ENCODE peak calls at places on chromosomes 11 and 22, in nine cellular contexts. K is GM23338; S is small intestine; F is SJCRH30; V is right lobe of liver; C is IMR-90; L is lower lobe of right lung; I is DND-41; W is CD4-positive, alpha-beta memory T cell. Y is an unnamed sample. For H3K36me3, the result is how much of the 10 kb centered on the place peaks cover.

GRCh38 chr22:35258144-35258988 is 1.1 kb downstream of the HMGXB4 start:
- DNase-seq in V (no peak), F (peak), W (no peak), K (peak), I (no peak), C (peak), S (peak), L (no peak), Y (peak)

GRCh38 chr22:28103596-28103995 is 184.5 kb upstream of the PITPNB start:
- DNase-seq in W (no peak), S (no peak), I (no peak), V (no peak), K (no peak), L (no peak), C (no peak), F (no peak), Y (no peak)

GRCh38 chr11:113514856-113515255 is 39.7 kb upstream of the DRD2 start:
- DNase-seq in C (no peak), V (no peak), I (no peak), S (no peak), K (no peak), F (no peak), L (no peak), W (no peak), Y (peak)

GRCh38 chr22:17266261-17266971 is 47.2 kb upstream of the ADA2 start:
- DNase-seq in L (no peak), F (peak), I (peak), K (peak), S (peak), W (no peak), C (no peak), V (no peak), Y (no peak)

GRCh38 chr11:69076129-69076791 is 27.5 kb downstream of the TPCN2 start:
- DNase-seq in I (peak), S (no peak), K (no peak), L (no peak), V (no peak), C (peak), F (peak), W (no peak), Y (no peak)

GRCh38 chr22:38177044-38177443 is 4.6 kb downstream of the PLA2G6 start:
- DNase-seq in V (no peak), I (no peak), S (no peak), K (no peak), L (peak), W (no peak), F (no peak), C (no peak), Y (no peak)

GRCh38 chr11:45087761-45088160 is 58.7 kb upstream of the PRDM11 start:
- DNase-seq in I (no peak), L (no peak), W (no peak), K (no peak), F (no peak), S (no peak), C (no peak), V (no peak), Y (no peak)

GRCh38 chr11:28836285-28837081 is 728.3 kb downstream of the METTL15 start:
- DNase-seq in F (peak), I (no peak), W (no peak), S (no peak), L (no peak), V (no peak), K (no peak), C (peak), Y (peak)

GRCh38 chr22:39426380-39427043 is 26.9 kb downstream of the TAB1 start:
- DNase-seq in W (no peak), L (no peak), I (no peak), F (no peak), C (no peak), S (no peak), V (peak), K (no peak), Y (no peak)

GRCh38 chr11:72278911-72279310 is 34.9 kb upstream of the PHOX2A start:
- DNase-seq in C (peak), F (peak), I (no peak), V (no peak), S (no peak), L (no peak), K (no peak), W (no peak), Y (peak)

GRCh38 chr11:68038718-68039525 is at the start of gene TCIRG1:
- DNase-seq in S (peak), K (peak), V (peak), F (peak), L (peak), I (peak), C (peak), W (peak), Y (peak)

GRCh38 chr22:23556026-23556620 is 24.0 kb downstream of the IGLL1 start:
- DNase-seq in K (no peak), F (no peak), I (no peak), L (no peak), C (no peak), V (no peak), W (no peak), S (no peak), Y (no peak)

GRCh38 chr11:40417627-40418026 is 1041.8 kb downstream of the LRRC4C start:
- DNase-seq in W (no peak), L (no peak), F (no peak), V (no peak), C (no peak), I (no peak), K (no peak), S (no peak), Y (no peak)

GRCh38 chr11:66592457-66593302 is at the start of the genes CCDC87 and CCS:
- DNase-seq in K (peak), V (peak), F (peak), L (peak), I (peak), C (peak), S (peak), W (peak), Y (peak)

GRCh38 chr11:1219446-1219835 is 3.4 kb upstream of the MUC5B start:
- DNase-seq in F (no peak), L (peak), W (no peak), V (no peak), S (no peak), I (no peak), K (no peak), C (no peak), Y (no peak)

GRCh38 chr11:119236490-119236889 is 30.4 kb downstream of the CBL start:
- DNase-seq in V (no peak), I (no peak), S (no peak), K (no peak), L (no peak), W (no peak), C (peak), F (no peak), Y (peak)

GRCh38 chr11:114232400-114233070 is 63.7 kb upstream of the NNMT start:
- DNase-seq in C (no peak), V (no peak), I (no peak), L (no peak), W (no peak), F (no peak), S (peak), K (no peak), Y (no peak)

GRCh38 chr22:33542153-33542552 is 378.1 kb downstream of the LARGE1 start:
- DNase-seq in S (no peak), L (no peak), C (no peak), K (no peak), V (no peak), W (no peak), F (no peak), I (no peak), Y (no peak)

GRCh38 chr22:50463188-50463900 is 11.5 kb downstream of the SBF1 start:
- DNase-seq in W (no peak), K (no peak), I (no peak), S (no peak), L (no peak), V (no peak), C (no peak), F (no peak), Y (no peak)

GRCh38 chr22:22684605-22685561 is 40.5 kb downstream of the GGTLC2 start:
- DNase-seq in W (no peak), C (peak), I (peak), V (peak), S (peak), L (no peak), K (peak), F (peak), Y (no peak)

GRCh38 chr11:7667460-7667859 is 5.8 kb downstream of the CYB5R2 start:
- DNase-seq in S (no peak), I (no peak), K (no peak), C (peak), V (no peak), W (no peak), F (peak), L (no peak), Y (no peak)

GRCh38 chr11:123797065-123797940 is 8.8 kb downstream of the OR6M1 start:
- DNase-seq in K (no peak), L (no peak), V (no peak), I (no peak), C (no peak), W (no peak), S (peak), F (no peak), Y (no peak)

GRCh38 chr11:106222626-106223025 is 145.2 kb downstream of the AASDHPPT start:
- DNase-seq in C (no peak), V (no peak), K (peak), F (no peak), S (no peak), I (no peak), W (no peak), L (no peak), Y (no peak)

GRCh38 chr11:61851900-61852295 is 23.8 kb downstream of the FADS2 start:
- DNase-seq in S (no peak), L (no peak), V (no peak), K (no peak), I (no peak), W (no peak), F (no peak), C (no peak), Y (no peak)
- H3K36me3 ChIP-seq in S (under half), L (half or more), V (under half), K (half or more), I (half or more), W (under half), F (under half), C (half or more), Y (under half)

DNA sequence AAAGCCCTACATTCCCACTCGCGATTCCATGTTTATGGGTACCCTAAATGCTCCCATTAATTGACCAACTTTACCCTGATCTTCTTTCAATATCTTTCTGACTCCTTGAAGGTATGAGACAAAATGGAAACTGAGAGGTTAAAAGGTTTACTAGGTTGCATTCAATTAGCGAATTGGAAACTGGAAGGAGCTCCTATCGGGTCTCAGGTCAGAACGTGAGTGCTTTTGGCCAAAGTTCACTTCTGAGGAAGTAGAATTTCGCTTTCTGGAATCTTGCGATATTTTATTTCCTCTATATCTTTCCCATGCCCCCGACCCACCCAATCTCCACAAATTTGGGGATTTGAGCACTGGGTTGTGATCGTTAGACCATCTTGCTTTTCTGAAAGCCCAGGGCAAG is 2.6 kb downstream of the EHF start:
- DNase-seq in W (no peak), I (no peak), F (no peak), K (no peak), V (no peak), L (no peak), S (peak), C (no peak), Y (no peak)
- H3K4me3 ChIP-seq in W (no peak), I (no peak), F (no peak), K (no peak), V (no peak), L (peak), S (peak), C (no peak), Y (peak)

GRCh38 chr11:65124480-65125196 is 2.5 kb downstream of the MRPL49 start:
- DNase-seq in K (no peak), V (peak), F (no peak), C (no peak), L (no peak), S (no peak), I (no peak), W (no peak), Y (no peak)
- H3K36me3 ChIP-seq in K (under half), V (under half), F (under half), C (half or more), L (half or more), S (under half), I (half or more), W (half or more), Y (under half)

DNA sequence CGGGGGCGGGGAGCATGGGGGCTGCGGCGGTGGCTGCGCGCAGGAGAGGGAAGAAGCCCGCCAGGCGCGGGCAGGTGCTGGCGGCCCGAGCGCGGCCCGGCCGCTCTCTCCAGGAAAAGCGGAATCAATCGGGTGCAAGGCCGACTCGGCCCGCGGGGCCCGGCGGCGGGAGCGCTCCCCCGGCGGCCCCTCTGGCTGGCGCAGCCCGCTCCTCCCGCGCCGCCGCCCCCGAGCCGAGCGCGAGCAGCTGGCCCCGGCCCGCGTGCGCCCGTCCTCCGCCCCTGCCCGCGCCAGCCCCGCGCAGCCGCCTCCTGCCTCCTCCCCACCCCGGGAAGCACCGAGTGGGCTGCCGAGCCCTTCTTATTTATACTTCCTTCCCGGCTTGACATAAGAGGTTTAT is at the start of gene ADAMTS8:
- DNase-seq in W (no peak), F (peak), K (peak), I (no peak), C (no peak), V (no peak), S (no peak), L (no peak), Y (no peak)
- H3K4me3 ChIP-seq in W (no peak), F (peak), K (peak), I (no peak), C (peak), V (no peak), S (peak), L (peak), Y (no peak)

GRCh38 chr22:26714971-26715370 is 57.6 kb downstream of the MIAT start:
- DNase-seq in V (no peak), C (no peak), I (no peak), L (no peak), S (no peak), W (no peak), F (no peak), K (no peak), Y (no peak)
- H3K36me3 ChIP-seq in V (under half), C (under half), I (half or more), L (under half), S (under half), W (under half), F (under half), K (under half), Y (under half)

GRCh38 chr11:85810871-85811611 is at the start of gene SYTL2:
- DNase-seq in C (peak), L (peak), K (peak), I (no peak), F (peak), S (peak), V (peak), W (peak), Y (peak)
- H3K4me3 ChIP-seq in C (peak), L (peak), K (peak), I (no peak), F (peak), S (peak), V (peak), W (peak), Y (peak)

GRCh38 chr11:20429216-20429615 is 41.7 kb downstream of the PRMT3 start:
- DNase-seq in C (no peak), K (no peak), F (no peak), L (no peak), W (no peak), I (no peak), S (no peak), V (no peak), Y (no peak)
- H3K36me3 ChIP-seq in C (under half), K (under half), F (under half), L (under half), W (under half), I (under half), S (under half), V (under half), Y (under half)

DNA sequence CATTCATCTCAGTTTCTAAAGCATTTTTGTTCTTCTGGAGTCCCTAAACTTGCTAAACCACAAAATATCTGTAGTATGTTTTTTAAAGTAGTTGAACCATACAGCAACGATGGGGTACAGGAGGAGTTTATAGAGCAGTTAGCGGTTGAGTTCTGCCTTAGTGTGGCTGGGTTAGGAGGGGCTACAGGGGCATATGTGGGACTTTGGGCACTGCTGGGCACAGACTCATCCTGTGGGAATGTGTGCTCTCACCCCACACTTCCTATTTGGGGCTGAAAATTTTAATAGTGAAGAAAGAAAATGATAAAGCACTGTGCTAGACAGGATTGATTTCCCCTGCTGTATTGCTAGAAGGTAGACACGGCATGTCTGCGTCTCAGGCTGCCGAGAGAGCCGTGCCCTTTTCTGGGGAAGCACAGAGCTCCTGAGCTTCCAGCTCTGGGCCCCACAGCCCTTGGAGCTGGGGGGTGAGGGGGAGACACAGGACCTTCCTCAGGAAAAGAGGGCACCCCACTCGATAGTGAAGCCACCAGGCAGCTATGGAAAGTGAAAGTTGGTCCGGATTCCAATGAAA is 81.3 kb upstream of the PPARA start:
- DNase-seq in I (peak), S (peak), C (peak), V (peak), F (peak), W (no peak), K (no peak), L (peak), Y (peak)
- H3K4me3 ChIP-seq in I (peak), S (peak), C (peak), V (peak), F (peak), W (no peak), K (peak), L (peak), Y (peak)

GRCh38 chr11:17986711-17987220 is 26.1 kb downstream of the SERGEF start:
- DNase-seq in S (peak), I (no peak), L (no peak), W (no peak), F (no peak), K (no peak), C (no peak), V (no peak), Y (no peak)
- H3K36me3 ChIP-seq in S (under half), I (half or more), L (under half), W (under half), F (under half), K (under half), C (under half), V (under half), Y (under half)

DNA sequence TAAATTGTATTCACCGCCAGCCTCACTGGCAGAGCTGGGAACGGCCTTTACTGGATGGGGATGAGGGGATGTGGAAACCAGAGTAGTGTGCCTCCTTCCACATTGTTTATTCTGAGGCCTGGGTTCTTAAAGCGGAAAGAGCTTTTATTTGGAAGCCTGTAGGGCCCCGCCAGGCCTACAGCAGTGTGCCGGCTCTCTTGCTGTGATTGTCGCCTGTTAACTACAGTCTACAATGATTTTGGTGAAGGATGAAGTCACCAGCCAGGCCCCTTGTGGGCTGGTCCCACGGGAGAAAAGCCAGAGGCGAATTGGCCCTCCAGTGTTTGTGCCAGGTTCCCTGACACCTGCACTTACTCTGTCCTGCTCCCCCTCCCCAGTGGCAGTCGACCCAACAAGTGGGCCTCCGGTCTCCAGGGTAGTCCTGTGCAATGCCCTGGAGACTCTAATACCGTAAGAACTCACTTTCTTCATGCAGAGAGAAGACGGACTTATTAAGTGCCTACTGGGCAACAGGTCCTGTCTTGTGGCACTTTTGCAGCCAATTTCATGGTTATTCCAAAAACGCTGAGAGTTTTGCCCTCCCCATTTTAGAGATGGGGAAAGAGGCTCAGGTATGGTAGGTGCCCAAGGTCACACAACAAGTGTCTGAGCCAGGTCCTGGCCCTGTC is 1.2 kb downstream of the MICAL2 start:
- DNase-seq in C (peak), I (no peak), S (no peak), L (no peak), V (no peak), K (peak), W (no peak), F (peak), Y (no peak)
- H3K4me3 ChIP-seq in C (peak), I (no peak), S (peak), L (peak), V (peak), K (peak), W (no peak), F (peak), Y (peak)

Y was measured in bronchial epithelial cell.